ENCODE peak calls at places on chromosome 12, in seven cellular contexts. I is transverse colon, K is heart right ventricle, Z is breast epithelium, X is AG04450, N is SK-N-SH, M is neural progenitor cell. F is an unnamed sample.

GRCh38 chr12:1932264-1932777 is 13.9 kb upstream of the CACNA2D4 start:
- DNase-seq in N (peak), X (no peak), Z (peak), I (peak), K (peak), M (no peak), F (peak)

GRCh38 chr12:19288603-19289244 is 150.6 kb upstream of the AEBP2 start:
- DNase-seq in I (no peak), M (peak), X (no peak), Z (no peak), K (no peak), N (peak), F (no peak)

GRCh38 chr12:27667540-27667939 is 28.7 kb upstream of the REP15 start:
- DNase-seq in X (no peak), I (no peak), Z (no peak), M (no peak), K (no peak), N (no peak), F (no peak)

GRCh38 chr12:69885656-69886055 is 60.6 kb downstream of the MYRFL start:
- DNase-seq in N (no peak), I (no peak), X (no peak), K (no peak), M (no peak), Z (no peak), F (no peak)

GRCh38 chr12:51911788-51912711 is 4.7 kb downstream of the ACVRL1 start:
- DNase-seq in Z (no peak), X (no peak), N (peak), K (peak), I (peak), M (no peak), F (no peak)

GRCh38 chr12:126247936-126248335 is 1182.7 kb downstream of the AACS start:
- DNase-seq in M (no peak), N (no peak), I (no peak), X (no peak), Z (no peak), K (no peak), F (no peak)

GRCh38 chr12:67943295-67943892 is 45.9 kb upstream of the IFNG-AS1 start:
- DNase-seq in X (peak), Z (no peak), I (peak), N (peak), M (peak), K (peak), F (peak)

GRCh38 chr12:88993655-88994054 is 358.6 kb downstream of the DUSP6 start:
- DNase-seq in I (no peak), K (no peak), X (peak), N (peak), M (peak), Z (no peak), F (no peak)

GRCh38 chr12:117853600-117853999 is 115.2 kb downstream of the KSR2 start:
- DNase-seq in M (no peak), X (no peak), Z (no peak), K (no peak), N (no peak), I (peak), F (no peak)

GRCh38 chr12:127650626-127651025 is 616.3 kb upstream of the TMEM132C start:
- DNase-seq in N (no peak), X (no peak), M (no peak), K (no peak), Z (no peak), I (no peak), F (no peak)

GRCh38 chr12:128288896-128289295 is 21.9 kb downstream of the TMEM132C start:
- DNase-seq in M (no peak), K (no peak), N (no peak), I (no peak), Z (no peak), X (no peak), F (no peak)

GRCh38 chr12:6463211-6463610 is 7.3 kb downstream of the VAMP1 start:
- DNase-seq in M (no peak), I (no peak), Z (no peak), X (no peak), N (no peak), K (no peak), F (no peak)

GRCh38 chr12:90260136-90260535 is 551.5 kb upstream of the ATP2B1 start:
- DNase-seq in X (no peak), M (no peak), N (no peak), K (no peak), I (no peak), Z (no peak), F (no peak)

GRCh38 chr12:51884676-51885229 is 3.1 kb upstream of the ANKRD33 start:
- DNase-seq in N (no peak), I (no peak), Z (no peak), X (no peak), K (no peak), M (no peak), F (no peak)

GRCh38 chr12:107448198-107448597 is 237.4 kb upstream of the PWP1 start:
- DNase-seq in I (peak), Z (no peak), M (peak), K (no peak), X (no peak), N (peak), F (no peak)

GRCh38 chr12:30462249-30462648 is 233.4 kb downstream of the IPO8 start:
- DNase-seq in M (no peak), Z (no peak), I (no peak), X (no peak), N (no peak), K (no peak), F (no peak)

GRCh38 chr12:30458453-30458852 is 237.2 kb downstream of the IPO8 start:
- DNase-seq in I (no peak), N (no peak), Z (no peak), K (no peak), X (no peak), M (no peak), F (no peak)

GRCh38 chr12:30463636-30464035 is 232.0 kb downstream of the IPO8 start:
- DNase-seq in I (no peak), N (no peak), X (no peak), Z (no peak), K (no peak), M (no peak), F (no peak)

GRCh38 chr12:30461011-30461670 is 234.5 kb downstream of the IPO8 start:
- DNase-seq in K (no peak), Z (no peak), I (no peak), N (no peak), M (peak), X (no peak), F (no peak)

GRCh38 chr12:30457621-30458289 is 237.9 kb downstream of the IPO8 start:
- DNase-seq in M (peak), I (no peak), Z (no peak), X (peak), N (peak), K (no peak), F (no peak)
- H3K27ac ChIP-seq in M (no peak), I (peak), Z (no peak), X (no peak), N (no peak), K (no peak), F (no peak)

GRCh38 chr12:132527186-132527882 is 37.4 kb downstream of the FBRSL1 start:
- DNase-seq in N (no peak), Z (no peak), M (no peak), X (no peak), I (no peak), K (no peak), F (no peak)
- H3K27ac ChIP-seq in N (no peak), Z (no peak), M (no peak), X (no peak), I (no peak), K (no peak), F (no peak)

GRCh38 chr12:56958422-56958821 is 1.0 kb upstream of the RDH16 start:
- DNase-seq in N (no peak), M (no peak), Z (no peak), K (no peak), I (no peak), X (no peak), F (no peak)
- H3K27ac ChIP-seq in N (no peak), M (no peak), Z (no peak), K (no peak), I (no peak), X (no peak), F (no peak)

DNA sequence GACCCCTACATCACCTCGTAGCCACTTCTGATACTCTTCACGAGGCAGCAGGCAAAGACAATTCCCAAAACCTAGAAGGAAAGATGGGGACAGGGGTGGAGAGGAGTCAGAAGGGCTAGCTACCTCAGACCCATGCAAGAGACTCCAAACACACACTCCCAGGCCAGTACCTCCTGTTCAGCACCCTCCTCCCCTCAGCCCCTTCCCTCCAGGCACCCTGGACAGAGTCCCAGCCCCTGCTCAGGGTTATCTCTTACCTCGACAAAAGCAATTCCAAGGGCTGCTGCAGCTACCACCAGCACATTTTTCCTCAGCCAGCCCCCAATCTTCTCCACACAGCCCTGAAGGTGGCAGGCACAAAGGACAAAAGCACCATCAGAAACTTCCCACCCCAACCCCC is 3.3 kb downstream of the CD63 start:
- DNase-seq in N (no peak), M (no peak), K (no peak), I (peak), X (no peak), Z (no peak), F (no peak)
- H3K27ac ChIP-seq in N (no peak), M (no peak), K (peak), I (no peak), X (peak), Z (peak), F (peak)

GRCh38 chr12:120540445-120540844 is 6.3 kb downstream of the RNF10 start:
- DNase-seq in M (no peak), Z (no peak), N (no peak), I (no peak), X (no peak), K (no peak), F (no peak)
- H3K27ac ChIP-seq in M (no peak), Z (peak), N (no peak), I (peak), X (no peak), K (peak), F (no peak)

DNA sequence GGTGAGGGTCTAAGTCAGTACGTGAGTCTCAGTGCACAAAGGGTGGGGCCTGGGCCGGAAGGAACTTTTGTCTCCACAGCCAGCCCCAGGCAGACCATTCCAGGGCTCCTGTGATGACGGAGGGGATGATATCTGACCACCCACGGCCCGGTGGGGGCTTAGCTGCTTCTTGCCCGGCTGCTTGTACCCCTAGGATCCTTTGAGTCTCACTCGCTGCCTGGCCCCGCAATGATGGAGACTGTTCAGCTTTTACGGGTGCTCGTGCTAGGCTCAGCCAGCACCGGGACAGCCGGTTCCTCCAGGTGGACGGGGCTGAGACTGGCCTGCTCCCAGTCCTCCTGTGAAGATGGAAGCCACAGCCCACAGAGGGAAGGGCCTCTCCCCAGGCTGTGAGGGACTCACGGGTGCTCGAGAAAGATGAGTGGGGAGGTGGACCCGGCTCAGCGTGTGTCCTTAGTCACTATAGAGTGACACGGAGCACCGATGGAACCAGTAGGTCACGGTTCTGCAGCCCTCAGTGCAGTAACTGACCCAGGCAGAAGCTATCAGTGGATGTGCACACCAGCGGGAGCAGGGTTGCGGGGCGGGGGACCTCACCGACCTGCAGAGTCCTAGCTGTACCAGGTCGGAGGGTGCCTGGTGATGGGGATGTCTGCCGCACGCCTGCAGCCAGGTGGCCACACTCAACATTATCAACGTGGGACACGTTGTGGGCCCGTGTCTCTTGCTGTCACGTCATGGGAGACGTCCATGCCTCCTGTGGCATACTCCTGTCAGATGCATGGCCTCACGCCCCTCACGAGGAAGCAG is 55.0 kb downstream of the ADGRD1 start:
- DNase-seq in Z (no peak), I (no peak), K (no peak), M (no peak), X (no peak), N (no peak), F (no peak)
- H3K27ac ChIP-seq in Z (no peak), I (no peak), K (no peak), M (no peak), X (no peak), N (peak), F (no peak)

GRCh38 chr12:124498870-124499753 is 68.3 kb downstream of the NCOR2 start:
- DNase-seq in K (no peak), X (no peak), N (no peak), M (no peak), I (no peak), Z (no peak), F (no peak)
- H3K27ac ChIP-seq in K (peak), X (peak), N (peak), M (peak), I (peak), Z (peak), F (peak)

DNA sequence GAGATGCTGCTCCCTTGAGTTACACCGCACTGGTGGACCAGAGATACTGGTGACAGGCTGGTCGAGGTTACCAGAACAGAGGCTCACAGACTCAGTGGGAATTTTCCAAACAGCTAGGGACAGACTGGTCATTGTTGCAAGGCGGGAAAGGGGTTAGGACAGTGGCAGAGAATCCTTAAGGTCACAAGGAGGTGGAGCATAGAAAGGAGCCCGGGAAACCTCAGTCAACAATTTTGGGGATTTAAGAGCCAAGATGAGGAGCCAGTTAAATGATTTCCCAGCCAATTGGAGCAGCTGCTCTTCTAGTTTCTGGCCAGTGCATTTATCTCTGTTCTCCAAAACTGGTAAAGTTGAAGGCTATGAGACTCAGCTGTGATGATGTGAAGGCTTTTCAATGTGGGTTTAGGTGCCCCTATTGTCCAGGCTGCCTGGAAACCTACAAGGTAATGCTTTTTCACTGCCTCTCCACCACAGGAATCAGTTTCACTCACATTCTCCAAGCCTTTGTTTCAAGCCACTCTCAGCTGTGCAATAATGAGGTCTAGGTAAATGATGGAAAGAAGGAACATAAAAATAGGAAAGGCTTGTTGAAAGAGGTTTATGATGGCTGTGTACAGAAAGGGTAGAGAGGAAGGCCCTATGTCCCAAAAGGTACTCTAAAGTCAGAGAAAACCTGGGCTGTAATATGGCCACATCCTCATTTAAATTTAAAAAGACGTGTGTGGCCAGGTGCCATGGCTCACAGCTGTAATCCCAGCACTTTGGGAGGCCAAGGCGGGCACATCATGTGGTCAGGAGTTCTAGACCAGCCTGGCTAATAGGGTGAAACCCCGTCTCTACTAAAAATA is 7.0 kb upstream of the TNS2 start:
- DNase-seq in I (no peak), M (no peak), K (no peak), X (no peak), Z (no peak), N (peak), F (no peak)
- H3K27ac ChIP-seq in I (no peak), M (peak), K (no peak), X (no peak), Z (peak), N (no peak), F (peak)

GRCh38 chr12:108650083-108650482 is 16.4 kb upstream of the SELPLG start:
- DNase-seq in M (no peak), Z (no peak), N (no peak), X (no peak), I (no peak), K (no peak), F (no peak)

GRCh38 chr12:108648371-108648770 is 14.7 kb upstream of the SELPLG start:
- DNase-seq in Z (no peak), X (no peak), N (no peak), I (no peak), K (no peak), M (no peak), F (no peak)

GRCh38 chr12:108647936-108648287 is 14.2 kb upstream of the SELPLG start:
- DNase-seq in N (no peak), X (no peak), Z (no peak), I (no peak), K (no peak), M (no peak), F (no peak)

GRCh38 chr12:108649668-108650067 is 16.0 kb upstream of the SELPLG start:
- DNase-seq in X (peak), I (no peak), N (no peak), K (no peak), M (no peak), Z (no peak), F (no peak)

DNA sequence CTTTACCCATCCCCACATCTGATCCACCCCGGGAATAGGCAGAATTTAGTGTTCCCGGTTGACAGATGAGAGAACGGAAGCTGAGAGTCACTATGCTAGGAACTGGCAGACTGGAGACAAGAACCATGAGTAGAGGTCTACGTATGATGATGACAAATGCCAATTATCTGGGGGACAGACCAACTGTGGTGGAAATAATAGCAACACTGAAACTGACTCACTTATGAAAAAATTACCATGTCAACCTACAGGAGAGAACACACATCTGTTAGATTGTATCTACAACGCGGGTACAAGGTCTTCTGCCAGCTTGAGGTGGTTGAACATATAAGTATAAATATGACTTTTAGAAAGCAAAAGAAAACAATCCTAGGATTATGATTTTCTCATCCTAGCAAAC is 15.4 kb upstream of the SELPLG start:
- DNase-seq in Z (no peak), N (no peak), I (no peak), M (no peak), X (no peak), K (no peak), F (no peak)
- H3K27ac ChIP-seq in Z (peak), N (peak), I (no peak), M (no peak), X (peak), K (no peak), F (no peak)

DNA sequence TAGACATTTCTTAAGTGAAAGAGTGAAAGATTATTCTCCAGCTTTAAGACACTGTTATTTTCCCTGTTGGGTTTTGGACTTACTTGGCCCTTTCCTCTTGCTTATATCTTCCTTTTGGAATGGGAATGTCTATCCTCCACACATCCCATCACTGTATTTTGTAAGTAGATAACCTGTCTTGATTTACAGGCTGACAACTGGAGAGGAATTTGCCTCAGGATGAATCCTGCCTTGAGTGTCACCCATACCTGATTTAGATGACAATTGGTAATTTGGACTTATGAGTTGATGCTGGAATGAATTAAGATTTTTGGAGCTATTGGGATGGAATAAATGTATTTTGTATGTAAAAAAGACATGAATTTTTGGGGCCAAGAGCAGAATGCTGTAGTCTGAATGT is 74.2 kb upstream of the KICS2 start:
- DNase-seq in Z (no peak), I (no peak), K (no peak), X (no peak), M (no peak), N (no peak), F (no peak)
- H3K27ac ChIP-seq in Z (no peak), I (no peak), K (no peak), X (no peak), M (no peak), N (no peak), F (no peak)

F was measured in substantia nigra.